ENCODE peak calls at places on chromosomes 3 and 15, in ten cellular contexts. G, S, L, A, P, E, Y, Q, Z and T are unnamed samples.
A peak's percentile ranks its signal among the peaks of the same experiment; 100 is the strongest.

GRCh38 chr3:168081171-168081771 is 14.5 kb downstream of the GOLIM4 start:
- DNase-seq in A (no peak), S (no peak), G (peak; percentile 74), E (no peak), Y (no peak), P (no peak), Z (no peak), L (no peak), Q (no peak), T (no peak)

GRCh38 chr3:4786431-4786830 is 192.8 kb upstream of the BHLHE40 start:
- DNase-seq in A (no peak), S (no peak), Y (no peak), Q (no peak), G (no peak), Z (no peak), E (no peak), P (no peak), L (no peak), T (no peak)

GRCh38 chr15:69457304-69458280 is 5.0 kb downstream of the RPLP1 start:
- DNase-seq in L (no peak), P (no peak), Y (no peak), Z (no peak), G (peak; percentile 34), E (no peak), Q (no peak), S (no peak), A (no peak), T (no peak)

GRCh38 chr3:129068291-129068886 is 7.8 kb downstream of the GP9 start:
- DNase-seq in G (no peak), Z (no peak), L (no peak), Q (no peak), Y (no peak), A (no peak), S (peak; percentile 25), P (no peak), E (no peak), T (no peak)

GRCh38 chr3:63824309-63824708 is 5.2 kb downstream of the C3orf49 start:
- DNase-seq in Y (no peak), P (peak; percentile 59), A (no peak), S (no peak), E (no peak), G (peak; percentile 87), Q (peak; percentile 20), L (no peak), Z (no peak), T (no peak)

GRCh38 chr15:56821721-56822425 is 88.6 kb upstream of the ZNF280D start:
- DNase-seq in Z (peak; percentile 62), S (peak; percentile 84), E (peak; percentile 60), P (no peak), Q (peak; percentile 35), G (peak; percentile 77), L (peak; percentile 5), Y (peak; percentile 36), A (peak; percentile 40), T (peak; percentile 39)

GRCh38 chr15:43135351-43135750 is 2.0 kb downstream of the TMEM62 start:
- DNase-seq in A (no peak), Z (no peak), S (no peak), E (no peak), Y (no peak), Q (no peak), G (no peak), P (no peak), L (no peak), T (no peak)

GRCh38 chr3:23238578-23238977 is 35.5 kb downstream of the UBE2E2 start:
- DNase-seq in L (no peak), Q (no peak), A (no peak), S (no peak), G (no peak), Z (no peak), Y (no peak), P (no peak), E (no peak), T (no peak)

GRCh38 chr15:41825145-41825544 is 2.7 kb upstream of the JMJD7 start:
- DNase-seq in Y (no peak), Q (no peak), A (no peak), P (no peak), Z (no peak), E (no peak), S (no peak), G (no peak), L (no peak), T (no peak)

GRCh38 chr15:41828747-41829270 is 917 bp downstream of the JMJD7 start:
- DNase-seq in Y (no peak), L (no peak), Z (no peak), A (no peak), P (no peak), Q (no peak), G (peak; percentile 32), E (no peak), S (peak; percentile 14), T (no peak)

GRCh38 chr15:41827880-41828746 is at the start of gene JMJD7:
- DNase-seq in Z (peak; percentile 92), E (peak; percentile 94), S (peak; percentile 92), Q (peak; percentile 28), A (peak; percentile 98), G (peak; percentile 81), Y (peak; percentile 97), L (peak; percentile 94), P (peak; percentile 59), T (peak; percentile 69)

GRCh38 chr15:41825572-41826535 is 2.0 kb upstream of the JMJD7 start:
- DNase-seq in E (no peak), G (no peak), P (no peak), Q (no peak), A (no peak), S (no peak), Y (no peak), Z (no peak), L (no peak), T (no peak)

GRCh38 chr15:41827290-41827879 is 507 bp upstream of the JMJD7 start:
- DNase-seq in E (no peak), L (peak; percentile 9), P (no peak), Q (no peak), Z (no peak), S (no peak), Y (no peak), A (no peak), G (no peak), T (no peak)
- TF ChIP-seq CTCF in E (no peak), L (no peak), P (no peak), Q (no peak), Z (no peak), S (peak; percentile 3), Y (peak; percentile 31), A (no peak), G (no peak), T (no peak)

DNA sequence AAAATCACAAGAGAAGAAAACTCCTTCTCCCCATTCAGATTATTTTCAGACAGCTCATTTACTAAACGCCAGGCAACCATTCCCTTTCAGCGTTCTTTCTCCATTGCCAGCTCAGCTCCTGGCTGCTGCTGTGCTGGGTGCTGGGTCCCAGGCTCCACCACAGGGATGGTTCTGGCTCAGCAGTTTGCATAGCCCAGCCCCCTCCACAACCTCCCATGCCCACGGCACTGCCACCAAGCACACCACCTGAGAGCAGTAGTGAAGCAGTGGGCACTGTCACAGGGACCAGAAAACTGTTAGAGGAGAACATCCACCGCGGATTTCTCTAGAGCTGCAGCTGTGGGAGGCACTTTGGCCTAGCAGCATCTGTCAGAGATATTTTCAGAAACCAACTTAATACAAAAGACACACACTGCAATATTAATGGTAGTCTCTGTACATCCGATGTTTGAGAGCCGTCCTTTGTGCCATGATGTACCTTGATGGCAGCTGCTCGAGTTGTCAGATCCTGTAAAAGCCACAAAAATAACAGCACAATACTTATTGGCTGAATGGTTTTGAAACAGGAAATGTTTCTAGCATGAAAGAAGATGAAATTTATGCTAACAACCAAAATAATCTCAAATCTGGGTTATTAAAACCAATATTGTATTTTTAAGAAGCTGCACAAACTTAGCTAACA is 445.3 kb upstream of the TBL1XR1 start:
- DNase-seq in G (no peak), L (no peak), P (no peak), S (no peak), Y (no peak), E (no peak), Q (no peak), Z (no peak), A (no peak), T (no peak)
- TF ChIP-seq CTCF in G (no peak), L (no peak), P (no peak), S (no peak), Y (no peak), E (no peak), Q (no peak), Z (no peak), A (no peak), T (no peak)

DNA sequence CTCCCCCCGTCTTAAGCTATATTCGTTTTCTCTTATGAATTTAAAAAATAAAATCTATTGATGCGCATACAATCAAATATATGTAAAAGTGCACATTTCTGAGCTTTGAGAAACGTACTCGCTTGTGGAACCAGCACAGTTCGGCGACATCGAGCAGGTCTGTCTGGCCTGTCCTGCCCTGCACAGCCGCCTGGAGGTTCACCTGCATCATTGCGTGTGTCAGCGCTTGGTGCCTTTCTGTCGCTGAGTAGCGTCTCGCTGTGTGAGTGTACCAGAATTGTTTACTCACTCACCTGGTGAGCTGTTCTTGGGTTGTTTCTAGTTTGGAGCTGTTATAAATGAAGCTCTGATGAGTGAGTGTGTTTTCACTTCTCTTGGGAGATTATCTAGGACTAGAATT is 104.0 kb downstream of the VGLL4 start:
- DNase-seq in Q (no peak), S (no peak), E (no peak), Y (no peak), L (no peak), G (no peak), A (no peak), Z (peak; percentile 82), P (no peak), T (no peak)
- TF ChIP-seq CTCF in Q (no peak), S (no peak), E (no peak), Y (no peak), L (no peak), G (no peak), A (no peak), Z (peak; percentile 89), P (no peak), T (no peak)

GRCh38 chr3:58215317-58216025 is 4.7 kb upstream of the DNASE1L3 start:
- DNase-seq in S (no peak), A (no peak), Q (no peak), P (no peak), Z (no peak), E (no peak), G (no peak), L (no peak), Y (no peak), T (no peak)

GRCh38 chr3:58216496-58217197 is 5.9 kb upstream of the DNASE1L3 start:
- DNase-seq in Y (no peak), E (no peak), A (no peak), P (peak; percentile 86), Z (no peak), L (no peak), G (no peak), S (no peak), Q (no peak), T (no peak)

GRCh38 chr3:58214484-58215316 is 3.9 kb upstream of the DNASE1L3 start:
- DNase-seq in Q (no peak), G (peak; percentile 42), Z (no peak), S (no peak), L (no peak), P (peak; percentile 97), Y (no peak), A (no peak), E (no peak), T (no peak)

GRCh38 chr3:58218904-58219303 is 8.1 kb upstream of the DNASE1L3 start:
- DNase-seq in Z (no peak), S (no peak), A (no peak), Q (no peak), E (no peak), G (no peak), Y (no peak), P (no peak), L (no peak), T (no peak)

DNA sequence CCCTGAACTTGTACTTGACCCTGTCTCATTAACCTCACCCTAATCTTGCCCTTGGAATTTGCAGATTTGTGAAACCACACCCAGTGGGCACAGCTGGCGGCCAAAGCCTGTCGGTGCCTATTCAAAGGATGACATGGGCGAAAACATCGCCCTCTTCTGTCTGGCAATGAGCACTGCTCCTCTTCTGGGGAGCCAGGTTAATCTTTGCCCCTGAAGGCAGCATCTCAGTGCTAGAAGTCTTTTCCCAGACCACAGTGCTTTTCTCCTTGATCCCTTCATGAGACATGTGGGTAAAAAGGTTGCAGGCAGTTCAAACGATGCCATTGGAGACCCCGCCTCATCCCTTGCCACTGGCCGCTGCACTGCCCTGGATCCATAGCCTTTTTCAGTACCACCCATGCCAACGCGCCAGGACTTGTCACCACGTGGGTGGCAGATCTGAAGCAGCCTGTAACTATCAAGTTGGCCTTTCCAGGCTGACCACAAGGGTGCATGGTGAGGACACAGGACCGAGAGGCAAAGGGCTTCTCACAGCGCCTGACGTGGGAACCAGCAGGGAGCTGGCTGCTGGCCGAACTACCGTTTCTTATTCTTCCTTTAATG is 6.5 kb upstream of the DNASE1L3 start:
- DNase-seq in Y (peak; percentile 50), S (peak; percentile 73), A (peak; percentile 61), Q (peak; percentile 28), G (peak; percentile 51), L (peak; percentile 38), E (peak; percentile 44), Z (peak; percentile 58), P (peak; percentile 63), T (no peak)
- TF ChIP-seq CTCF in Y (peak; percentile 76), S (peak; percentile 92), A (peak; percentile 59), Q (peak; percentile 86), G (peak; percentile 64), L (peak; percentile 78), E (peak; percentile 61), Z (peak; percentile 89), P (peak; percentile 88), T (peak; percentile 77)